ENCODE peak calls at places on chromosome 16, in eight cellular contexts. One of them, this sample, is unnamed.

GRCh38 chr16:11835891-11836652 is 15.3 kb downstream of the RSL1D1 start:
- DNase-seq in ascending aorta: no peak
- DNase-seq in kidney epithelial cell: no peak
- DNase-seq in SK-N-SH: no peak
- DNase-seq in cardiac muscle cell: peak
- DNase-seq in bronchial epithelial cell: peak
- DNase-seq in choroid plexus epithelial cell: peak
- DNase-seq in H9: no peak
- DNase-seq in this sample: no peak

GRCh38 chr16:59060212-59060611 is 326.1 kb upstream of the GOT2 start:
- DNase-seq in ascending aorta: no peak
- DNase-seq in kidney epithelial cell: peak
- DNase-seq in SK-N-SH: no peak
- DNase-seq in cardiac muscle cell: no peak
- DNase-seq in bronchial epithelial cell: peak
- DNase-seq in choroid plexus epithelial cell: peak
- DNase-seq in H9: no peak
- DNase-seq in this sample: no peak

GRCh38 chr16:64089697-64090096 is 1032.2 kb downstream of the CDH11 start:
- DNase-seq in ascending aorta: no peak
- DNase-seq in kidney epithelial cell: no peak
- DNase-seq in SK-N-SH: peak
- DNase-seq in cardiac muscle cell: peak
- DNase-seq in bronchial epithelial cell: peak
- DNase-seq in choroid plexus epithelial cell: peak
- DNase-seq in H9: peak
- DNase-seq in this sample: no peak

GRCh38 chr16:64131423-64131822 is 990.4 kb downstream of the CDH11 start:
- DNase-seq in ascending aorta: no peak
- DNase-seq in kidney epithelial cell: no peak
- DNase-seq in SK-N-SH: no peak
- DNase-seq in cardiac muscle cell: no peak
- DNase-seq in bronchial epithelial cell: no peak
- DNase-seq in choroid plexus epithelial cell: no peak
- DNase-seq in H9: no peak
- DNase-seq in this sample: no peak

GRCh38 chr16:50213939-50214519 is 52.3 kb upstream of the ADCY7 start:
- DNase-seq in ascending aorta: no peak
- DNase-seq in kidney epithelial cell: no peak
- DNase-seq in SK-N-SH: peak
- DNase-seq in cardiac muscle cell: peak
- DNase-seq in bronchial epithelial cell: peak
- DNase-seq in choroid plexus epithelial cell: peak
- DNase-seq in H9: no peak
- DNase-seq in this sample: no peak

GRCh38 chr16:22053921-22054341 is 38.4 kb upstream of the VWA3A start:
- DNase-seq in ascending aorta: no peak
- DNase-seq in kidney epithelial cell: no peak
- DNase-seq in SK-N-SH: no peak
- DNase-seq in cardiac muscle cell: no peak
- DNase-seq in bronchial epithelial cell: no peak
- DNase-seq in choroid plexus epithelial cell: no peak
- DNase-seq in H9: no peak
- DNase-seq in this sample: no peak

GRCh38 chr16:89375021-89375420 is 115.3 kb downstream of the ANKRD11 start:
- DNase-seq in ascending aorta: no peak
- DNase-seq in kidney epithelial cell: no peak
- DNase-seq in SK-N-SH: no peak
- DNase-seq in cardiac muscle cell: no peak
- DNase-seq in bronchial epithelial cell: no peak
- DNase-seq in choroid plexus epithelial cell: peak
- DNase-seq in H9: no peak
- DNase-seq in this sample: no peak

GRCh38 chr16:29745853-29746345 is at the start of gene C16orf54:
- DNase-seq in ascending aorta: peak
- DNase-seq in kidney epithelial cell: no peak
- DNase-seq in SK-N-SH: no peak
- DNase-seq in cardiac muscle cell: no peak
- DNase-seq in bronchial epithelial cell: no peak
- DNase-seq in choroid plexus epithelial cell: no peak
- DNase-seq in H9: no peak
- DNase-seq in this sample: no peak

GRCh38 chr16:30934827-30935557 is 11.6 kb downstream of the FBXL19 start:
- DNase-seq in ascending aorta: no peak
- DNase-seq in kidney epithelial cell: no peak
- DNase-seq in SK-N-SH: peak
- DNase-seq in cardiac muscle cell: peak
- DNase-seq in bronchial epithelial cell: peak
- DNase-seq in choroid plexus epithelial cell: peak
- DNase-seq in H9: peak
- DNase-seq in this sample: no peak

GRCh38 chr16:51884773-51885172 is 662.2 kb downstream of the TOX3 start:
- DNase-seq in ascending aorta: no peak
- DNase-seq in kidney epithelial cell: no peak
- DNase-seq in SK-N-SH: no peak
- DNase-seq in cardiac muscle cell: no peak
- DNase-seq in bronchial epithelial cell: no peak
- DNase-seq in choroid plexus epithelial cell: peak
- DNase-seq in H9: no peak
- DNase-seq in this sample: no peak

DNA sequence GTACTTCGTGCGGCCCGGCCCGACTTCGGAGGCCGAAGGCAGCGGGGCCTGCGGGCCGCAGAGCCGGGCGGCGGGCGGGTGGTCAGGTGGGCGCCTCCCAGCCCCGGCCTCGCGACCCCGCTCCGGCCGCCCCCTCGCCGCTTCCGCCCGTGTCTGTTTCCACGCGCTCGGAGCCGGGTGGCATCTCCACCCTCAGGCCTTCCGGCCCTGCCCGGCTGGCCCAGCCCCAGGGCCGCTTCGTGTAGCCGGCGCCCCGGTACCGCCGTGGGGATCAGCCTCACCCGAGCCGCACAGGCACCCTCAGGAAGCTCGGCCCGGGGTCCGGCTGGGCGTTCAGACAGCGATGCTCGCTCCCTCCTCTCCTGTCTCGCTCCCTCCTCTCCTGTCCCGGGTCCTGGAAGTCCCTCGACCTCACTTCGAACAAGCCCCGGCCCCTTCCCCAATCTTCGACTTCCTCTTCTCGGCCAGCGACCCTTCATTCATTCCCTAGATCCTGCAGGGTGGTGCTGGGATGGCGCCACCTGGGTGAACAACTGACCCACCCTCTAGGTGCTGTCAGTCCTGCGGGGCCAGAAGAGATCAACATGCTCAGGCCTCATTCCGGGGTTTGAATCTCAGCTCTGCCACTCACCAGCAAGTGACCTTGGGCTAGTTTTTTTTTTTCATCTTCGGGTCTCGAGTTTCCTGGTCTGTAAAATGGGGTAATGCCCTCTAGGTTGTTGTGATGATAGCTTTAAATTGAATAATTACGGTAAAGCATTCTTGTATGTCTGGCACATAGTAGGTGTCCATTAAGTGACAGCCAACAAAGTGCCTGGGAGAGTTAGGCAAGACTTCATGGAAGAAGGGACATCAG is 611 bp downstream of the VPS4A start:
- DNase-seq in ascending aorta: no peak
- DNase-seq in kidney epithelial cell: no peak
- DNase-seq in SK-N-SH: peak
- DNase-seq in cardiac muscle cell: peak
- DNase-seq in bronchial epithelial cell: peak
- DNase-seq in choroid plexus epithelial cell: peak
- DNase-seq in H9: peak
- DNase-seq in this sample: no peak
- TF ChIP-seq CTCF in ascending aorta: no peak
- TF ChIP-seq CTCF in kidney epithelial cell: peak
- TF ChIP-seq CTCF in SK-N-SH: peak
- TF ChIP-seq CTCF in cardiac muscle cell: no peak
- TF ChIP-seq CTCF in bronchial epithelial cell: no peak
- TF ChIP-seq CTCF in choroid plexus epithelial cell: peak
- TF ChIP-seq CTCF in H9: peak
- TF ChIP-seq CTCF in this sample: no peak

GRCh38 chr16:53773881-53774280 is 69.9 kb downstream of the FTO start:
- DNase-seq in ascending aorta: no peak
- DNase-seq in kidney epithelial cell: no peak
- DNase-seq in SK-N-SH: no peak
- DNase-seq in cardiac muscle cell: no peak
- DNase-seq in bronchial epithelial cell: no peak
- DNase-seq in choroid plexus epithelial cell: peak
- DNase-seq in H9: no peak
- DNase-seq in this sample: no peak
- TF ChIP-seq CTCF in ascending aorta: no peak
- TF ChIP-seq CTCF in kidney epithelial cell: no peak
- TF ChIP-seq CTCF in SK-N-SH: no peak
- TF ChIP-seq CTCF in cardiac muscle cell: no peak
- TF ChIP-seq CTCF in bronchial epithelial cell: no peak
- TF ChIP-seq CTCF in choroid plexus epithelial cell: no peak
- TF ChIP-seq CTCF in H9: no peak
- TF ChIP-seq CTCF in this sample: no peak

GRCh38 chr16:81066700-81067099 is 10.3 kb downstream of the C16orf46 start:
- DNase-seq in ascending aorta: no peak
- DNase-seq in kidney epithelial cell: no peak
- DNase-seq in SK-N-SH: no peak
- DNase-seq in cardiac muscle cell: no peak
- DNase-seq in bronchial epithelial cell: no peak
- DNase-seq in choroid plexus epithelial cell: no peak
- DNase-seq in H9: no peak
- DNase-seq in this sample: no peak

GRCh38 chr16:81061855-81062608 is 15.0 kb downstream of the C16orf46 start:
- DNase-seq in ascending aorta: no peak
- DNase-seq in kidney epithelial cell: no peak
- DNase-seq in SK-N-SH: no peak
- DNase-seq in cardiac muscle cell: no peak
- DNase-seq in bronchial epithelial cell: no peak
- DNase-seq in choroid plexus epithelial cell: no peak
- DNase-seq in H9: peak
- DNase-seq in this sample: no peak

GRCh38 chr16:81061307-81061640 is 15.8 kb downstream of the C16orf46 start:
- DNase-seq in ascending aorta: no peak
- DNase-seq in kidney epithelial cell: no peak
- DNase-seq in SK-N-SH: no peak
- DNase-seq in cardiac muscle cell: no peak
- DNase-seq in bronchial epithelial cell: no peak
- DNase-seq in choroid plexus epithelial cell: no peak
- DNase-seq in H9: no peak
- DNase-seq in this sample: no peak

DNA sequence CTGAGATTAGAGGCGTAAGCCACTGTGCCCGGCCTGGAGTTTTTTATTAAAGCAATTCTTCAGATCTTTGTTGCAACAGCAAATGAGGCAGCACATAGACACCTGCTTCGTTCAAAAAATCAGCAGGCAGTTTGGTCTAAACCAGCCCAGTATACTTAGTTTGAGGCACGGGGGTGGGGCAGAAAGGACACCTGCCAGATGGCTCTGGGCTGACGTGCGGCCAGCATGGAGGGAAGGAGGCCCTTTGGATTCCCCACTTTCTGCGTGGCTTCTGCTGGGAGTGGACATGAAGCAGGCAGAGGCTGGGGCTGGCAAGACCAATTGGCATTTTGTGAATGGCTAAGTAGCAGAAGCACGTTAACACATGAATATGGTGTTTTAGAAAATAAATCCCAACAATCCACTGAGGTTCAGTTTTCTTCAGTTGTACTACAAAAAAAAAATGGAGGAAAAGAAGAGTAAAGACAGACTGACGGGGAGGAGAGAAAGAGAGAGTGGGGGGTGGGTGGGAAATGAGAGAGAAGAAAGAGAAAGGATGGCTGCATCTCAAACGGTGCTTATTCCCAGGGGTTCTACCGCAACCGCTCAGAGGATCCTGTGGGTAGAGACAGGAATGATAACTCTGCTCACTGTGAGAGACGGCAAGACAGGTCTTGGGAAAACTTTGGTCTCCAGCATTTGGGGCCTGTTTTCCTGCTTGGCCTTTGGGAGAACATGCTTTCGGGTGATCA is 16.3 kb downstream of the C16orf46 start:
- DNase-seq in ascending aorta: no peak
- DNase-seq in kidney epithelial cell: no peak
- DNase-seq in SK-N-SH: no peak
- DNase-seq in cardiac muscle cell: no peak
- DNase-seq in bronchial epithelial cell: no peak
- DNase-seq in choroid plexus epithelial cell: no peak
- DNase-seq in H9: no peak
- DNase-seq in this sample: no peak
- TF ChIP-seq CTCF in ascending aorta: no peak
- TF ChIP-seq CTCF in kidney epithelial cell: no peak
- TF ChIP-seq CTCF in SK-N-SH: no peak
- TF ChIP-seq CTCF in cardiac muscle cell: no peak
- TF ChIP-seq CTCF in bronchial epithelial cell: no peak
- TF ChIP-seq CTCF in choroid plexus epithelial cell: no peak
- TF ChIP-seq CTCF in H9: no peak
- TF ChIP-seq CTCF in this sample: no peak

GRCh38 chr16:82755570-82756282 is 129.0 kb downstream of the CDH13 start:
- DNase-seq in ascending aorta: no peak
- DNase-seq in kidney epithelial cell: no peak
- DNase-seq in SK-N-SH: no peak
- DNase-seq in cardiac muscle cell: peak
- DNase-seq in bronchial epithelial cell: no peak
- DNase-seq in choroid plexus epithelial cell: peak
- DNase-seq in H9: no peak
- DNase-seq in this sample: no peak
- TF ChIP-seq CTCF in ascending aorta: no peak
- TF ChIP-seq CTCF in kidney epithelial cell: peak
- TF ChIP-seq CTCF in SK-N-SH: peak
- TF ChIP-seq CTCF in cardiac muscle cell: peak
- TF ChIP-seq CTCF in bronchial epithelial cell: no peak
- TF ChIP-seq CTCF in choroid plexus epithelial cell: peak
- TF ChIP-seq CTCF in H9: peak
- TF ChIP-seq CTCF in this sample: no peak

DNA sequence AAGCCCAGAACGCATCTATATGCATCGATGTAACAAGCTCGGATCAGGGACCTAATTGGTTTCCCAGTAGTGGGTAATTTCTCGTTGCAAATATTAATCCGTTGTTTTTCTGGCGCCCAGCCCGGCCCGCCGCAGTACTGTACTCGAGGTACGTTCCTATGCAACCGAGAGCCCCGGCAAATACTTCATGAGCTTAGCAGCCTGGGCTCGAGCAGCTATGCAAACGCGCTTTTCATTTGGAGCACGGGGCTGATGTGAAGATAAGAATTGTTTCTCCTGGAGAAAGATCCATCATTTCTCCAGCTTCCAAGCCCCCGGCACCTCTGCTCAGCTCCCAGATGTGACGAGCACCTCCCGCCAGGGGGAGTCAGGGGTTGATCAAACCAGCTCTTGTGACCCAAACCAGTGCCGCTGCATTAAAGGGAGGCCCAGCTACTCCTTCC is 229.8 kb downstream of the KATNIP start:
- DNase-seq in ascending aorta: no peak
- DNase-seq in kidney epithelial cell: no peak
- DNase-seq in SK-N-SH: peak
- DNase-seq in cardiac muscle cell: peak
- DNase-seq in bronchial epithelial cell: peak
- DNase-seq in choroid plexus epithelial cell: peak
- DNase-seq in H9: peak
- DNase-seq in this sample: no peak
- TF ChIP-seq CTCF in ascending aorta: peak
- TF ChIP-seq CTCF in kidney epithelial cell: peak
- TF ChIP-seq CTCF in SK-N-SH: peak
- TF ChIP-seq CTCF in cardiac muscle cell: peak
- TF ChIP-seq CTCF in bronchial epithelial cell: peak
- TF ChIP-seq CTCF in choroid plexus epithelial cell: peak
- TF ChIP-seq CTCF in H9: peak
- TF ChIP-seq CTCF in this sample: no peak